ENCODE peak calls at places on chromosomes 6 and 20, in seven cellular contexts. N is H1, C is HepG2, Q is SK-N-SH, T is GM12878, L is GM12892, A is K562. V is an unnamed sample.

GRCh38 chr20:44309763-44310663 is 989 bp downstream of the FITM2 start:
- DNase-seq in N (no peak), C (no peak), Q (no peak), T (no peak), L (no peak), A (peak; percentile 63), V (peak; percentile 23)

GRCh38 chr6:132005177-132005576 is 54.0 kb upstream of the CCN2 start:
- DNase-seq in N (no peak), C (no peak), Q (no peak), T (no peak), L (no peak), A (no peak), V (no peak)

GRCh38 chr6:33000053-33000452 is 9.3 kb downstream of the HLA-DOA start:
- DNase-seq in N (peak; percentile 41), C (peak; percentile 33), Q (no peak), T (no peak), L (no peak), A (no peak), V (no peak)

GRCh38 chr6:160952633-160953281 is 38.8 kb upstream of the MAP3K4 start:
- DNase-seq in N (no peak), C (no peak), Q (no peak), T (no peak), L (no peak), A (no peak), V (no peak)

GRCh38 chr6:20205722-20206154 is 6.5 kb downstream of the MBOAT1 start:
- DNase-seq in N (no peak), C (no peak), Q (no peak), T (no peak), L (no peak), A (no peak), V (no peak)

GRCh38 chr20:32823078-32823477 is 3.3 kb downstream of the MAPRE1 start:
- DNase-seq in N (no peak), C (peak; percentile 44), Q (no peak), T (no peak), L (no peak), A (no peak), V (no peak)

GRCh38 chr20:43537921-43538854 is 20.6 kb upstream of the SGK2 start:
- DNase-seq in N (no peak), C (peak; percentile 74), Q (peak; percentile 74), T (no peak), L (no peak), A (peak; percentile 75), V (peak; percentile 32)

GRCh38 chr6:138467901-138468300 is 31.4 kb downstream of the NHSL1 start:
- DNase-seq in N (no peak), C (no peak), Q (no peak), T (no peak), L (no peak), A (no peak), V (no peak)

GRCh38 chr20:59525500-59526241 is 78.7 kb upstream of the PHACTR3 start:
- DNase-seq in N (no peak), C (peak; percentile 59), Q (peak; percentile 83), T (no peak), L (peak; percentile 29), A (peak; percentile 49), V (peak; percentile 35)

GRCh38 chr6:41247882-41248707 is 19.9 kb downstream of the TREML4 start:
- DNase-seq in N (no peak), C (no peak), Q (no peak), T (no peak), L (no peak), A (no peak), V (no peak)

GRCh38 chr6:121297699-121298098 is 36.6 kb downstream of the TBC1D32 start:
- DNase-seq in N (no peak), C (no peak), Q (no peak), T (no peak), L (no peak), A (no peak), V (no peak)

GRCh38 chr6:134235937-134236751 is 81.8 kb downstream of the SGK1 start:
- DNase-seq in N (no peak), C (no peak), Q (no peak), T (peak; percentile 77), L (peak; percentile 21), A (no peak), V (peak; percentile 19)

GRCh38 chr6:153625089-153625488 is 414.0 kb upstream of the OPRM1 start:
- DNase-seq in N (no peak), C (no peak), Q (no peak), T (no peak), L (no peak), A (no peak), V (no peak)

GRCh38 chr20:25089662-25090061 is 7.7 kb upstream of the VSX1 start:
- DNase-seq in N (no peak), C (no peak), Q (no peak), T (no peak), L (no peak), A (no peak), V (no peak)

GRCh38 chr6:139701695-139702094 is 327.2 kb upstream of the CITED2 start:
- DNase-seq in N (no peak), C (no peak), Q (no peak), T (no peak), L (no peak), A (no peak), V (no peak)

GRCh38 chr6:168676552-168677317 is 235.8 kb downstream of the SMOC2 start:
- DNase-seq in N (no peak), C (no peak), Q (no peak), T (no peak), L (no peak), A (no peak), V (no peak)

GRCh38 chr20:25237610-25238318 is 10.1 kb upstream of the PYGB start:
- DNase-seq in N (no peak), C (peak; percentile 90), Q (no peak), T (no peak), L (no peak), A (peak; percentile 71), V (no peak)

GRCh38 chr20:4925842-4926530 is 75.3 kb downstream of the SLC23A2 start:
- DNase-seq in N (no peak), C (no peak), Q (no peak), T (no peak), L (no peak), A (no peak), V (no peak)

GRCh38 chr20:61350500-61351250 is 98.6 kb downstream of the CDH4 start:
- DNase-seq in N (no peak), C (no peak), Q (no peak), T (no peak), L (no peak), A (no peak), V (no peak)

GRCh38 chr20:35174458-35175216 is 2.8 kb downstream of the PROCR start:
- DNase-seq in N (no peak), C (peak; percentile 84), Q (peak; percentile 74), T (no peak), L (no peak), A (peak; percentile 96), V (no peak)

GRCh38 chr6:129251669-129252376 is 368.9 kb downstream of the LAMA2 start:
- DNase-seq in N (peak; percentile 57), C (peak; percentile 63), Q (peak; percentile 24), T (peak; percentile 17), L (no peak), A (peak; percentile 32), V (peak; percentile 11)

GRCh38 chr6:28553986-28554881 is 28.6 kb downstream of the GPX5 start:
- DNase-seq in N (no peak), C (peak; percentile 77), Q (no peak), T (no peak), L (no peak), A (peak; percentile 37), V (no peak)

GRCh38 chr6:92564393-92564792 is 855.0 kb downstream of the EPHA7 start:
- DNase-seq in N (no peak), C (no peak), Q (no peak), T (no peak), L (no peak), A (no peak), V (no peak)

DNA sequence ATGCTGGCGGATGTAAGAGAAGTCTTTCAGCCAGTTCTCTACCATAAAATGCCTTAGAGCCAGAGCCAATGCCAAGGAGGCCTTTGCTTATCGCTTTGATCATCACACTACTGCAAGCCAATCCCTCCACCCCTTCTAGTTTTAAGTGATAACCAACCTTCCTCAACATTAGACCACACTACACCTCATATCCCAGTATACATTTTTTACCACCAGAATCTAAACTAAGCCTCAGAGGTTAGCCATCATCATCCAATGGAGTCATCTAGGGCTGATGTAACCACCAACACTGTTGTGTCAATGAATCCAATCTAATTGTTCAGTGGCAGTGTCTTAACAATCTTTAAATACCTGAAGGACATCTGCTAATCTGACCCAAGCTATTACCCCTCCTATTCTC is 6.4 kb downstream of the ZUP1 start:
- DNase-seq in N (no peak), C (no peak), Q (no peak), T (no peak), L (no peak), A (no peak), V (no peak)
- TF ChIP-seq TAF1 in N (no peak), C (no peak), Q (no peak), T (no peak), L (no peak), A (no peak), V (no peak)

GRCh38 chr6:10837692-10837996 is 695 bp downstream of the MAK start:
- DNase-seq in N (no peak), C (no peak), Q (no peak), T (no peak), L (peak; percentile 8), A (peak; percentile 26), V (peak; percentile 7)
- TF ChIP-seq TAF1 in N (no peak), C (no peak), Q (no peak), T (no peak), L (no peak), A (no peak), V (no peak)

GRCh38 chr6:31473780-31474725 is 23.9 kb upstream of the MICB start:
- DNase-seq in N (no peak), C (no peak), Q (no peak), T (no peak), L (no peak), A (no peak), V (no peak)

GRCh38 chr6:31473244-31473643 is 24.7 kb upstream of the MICB start:
- DNase-seq in N (no peak), C (no peak), Q (no peak), T (no peak), L (no peak), A (no peak), V (no peak)

GRCh38 chr6:31472259-31472658 is 25.7 kb upstream of the MICB start:
- DNase-seq in N (no peak), C (no peak), Q (no peak), T (no peak), L (no peak), A (no peak), V (no peak)

GRCh38 chr6:31476515-31477139 is 21.3 kb upstream of the MICB start:
- DNase-seq in N (no peak), C (no peak), Q (no peak), T (no peak), L (no peak), A (no peak), V (no peak)

DNA sequence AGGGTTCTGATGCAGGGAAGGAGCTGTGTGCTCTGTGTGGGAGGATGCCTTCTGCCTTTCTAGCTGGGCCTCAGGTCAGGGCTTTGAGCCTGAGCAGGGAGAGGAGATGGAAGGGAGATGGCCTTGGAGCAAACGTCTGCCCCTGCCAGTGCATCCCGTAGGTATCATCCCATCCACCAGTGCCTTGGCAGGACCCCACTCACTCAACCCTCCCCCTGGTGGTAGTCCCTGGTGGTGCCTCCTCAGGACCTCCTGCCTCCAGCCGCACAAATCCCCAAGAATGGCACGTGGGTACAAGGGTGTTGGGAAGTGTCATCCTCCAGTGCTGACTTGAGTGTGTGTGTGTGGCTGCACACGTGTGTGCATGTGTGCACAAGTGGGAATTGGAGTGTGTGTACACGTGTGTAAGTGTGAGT is 23.1 kb upstream of the MICB start:
- DNase-seq in N (no peak), C (no peak), Q (peak; percentile 49), T (no peak), L (no peak), A (peak; percentile 59), V (no peak)
- TF ChIP-seq TAF1 in N (no peak), C (no peak), Q (no peak), T (no peak), L (no peak), A (no peak), V (no peak)

GRCh38 chr20:10432079-10432478 is 1.9 kb downstream of the MKKS start:
- DNase-seq in N (no peak), C (no peak), Q (no peak), T (no peak), L (no peak), A (no peak), V (no peak)
- TF ChIP-seq TAF1 in N (no peak), C (no peak), Q (no peak), T (no peak), L (no peak), A (no peak), V (no peak)

V was measured in GM12891.